ENCODE peak calls at places on chromosomes 2 and 18, in four cellular contexts. P is heart right ventricle, N is brain microvascular endothelial cell, B is GM12878. K is an unnamed sample.

GRCh38 chr2:219661197-219661954 is 33.9 kb downstream of the SLC4A3 start:
- DNase-seq in N (peak; percentile 42), P (no peak), B (peak; percentile 44), K (peak; percentile 16)

GRCh38 chr2:121286506-121286905 is 1.5 kb upstream of the TFCP2L1 start:
- DNase-seq in N (no peak), P (no peak), B (no peak), K (no peak)

GRCh38 chr2:106642679-106643078 is 155.5 kb downstream of the CD8B2 start:
- DNase-seq in N (no peak), P (no peak), B (no peak), K (peak; percentile 19)

GRCh38 chr18:57352271-57352701 is at the start of gene ST8SIA3:
- DNase-seq in P (no peak), N (no peak), B (no peak), K (no peak)

GRCh38 chr2:228674155-228674554 is 492.7 kb upstream of the SPHKAP start:
- DNase-seq in B (no peak), N (no peak), P (no peak), K (no peak)

GRCh38 chr2:62661263-62661635 is 44.3 kb upstream of the EHBP1 start:
- DNase-seq in N (no peak), B (no peak), P (no peak), K (no peak)

GRCh38 chr2:160033732-160034392 is 28.6 kb downstream of the PLA2R1 start:
- DNase-seq in B (no peak), P (no peak), N (peak; percentile 42), K (peak; percentile 76)

GRCh38 chr18:53305471-53305870 is 919.0 kb downstream of the MBD2 start:
- DNase-seq in N (no peak), B (no peak), P (no peak), K (no peak)